ENCODE peak calls at places on chromosomes 13 and 19, in four cellular contexts. T is adrenal gland, Y is T-cell, P is OCI-LY7. X is an unnamed sample.

GRCh38 chr19:20182232-20182785 is 15.3 kb downstream of the ZNF486 start:
- DNase-seq in T (no peak), Y (no peak), P (no peak), X (no peak)

GRCh38 chr19:17686592-17687042 is 1.5 kb downstream of the UNC13A start:
- DNase-seq in T (peak), Y (no peak), P (no peak), X (no peak)

GRCh38 chr13:28329395-28330158 is 165.4 kb downstream of the FLT1 start:
- DNase-seq in T (peak), Y (no peak), P (no peak), X (peak)

GRCh38 chr13:39765801-39766463 is 110.5 kb downstream of the COG6 start:
- DNase-seq in T (no peak), Y (peak), P (peak), X (peak)

GRCh38 chr13:43937839-43938238 is 58.1 kb downstream of the LACC1 start:
- DNase-seq in T (no peak), Y (no peak), P (no peak), X (no peak)

GRCh38 chr19:49363265-49364082 is at the start of gene DKKL1:
- DNase-seq in T (peak), Y (peak), P (peak), X (peak)

GRCh38 chr19:3080281-3080680 is 13.9 kb upstream of the GNA11 start:
- DNase-seq in T (no peak), Y (no peak), P (no peak), X (no peak)

GRCh38 chr19:18340990-18341868 is 831 bp downstream of the PGPEP1 start:
- DNase-seq in T (peak), Y (peak), P (peak), X (peak)

GRCh38 chr13:76769238-76769859 is 116.9 kb downstream of the KCTD12 start:
- DNase-seq in T (no peak), Y (no peak), P (no peak), X (no peak)

GRCh38 chr13:97911311-97912138 is 42.0 kb upstream of the IPO5 start:
- DNase-seq in T (peak), Y (no peak), P (peak), X (peak)

GRCh38 chr19:5261151-5261890 is 79.3 kb downstream of the PTPRS start:
- DNase-seq in T (no peak), Y (no peak), P (no peak), X (no peak)

GRCh38 chr19:18119243-18120105 is 21.9 kb downstream of the MAST3 start:
- DNase-seq in T (no peak), Y (peak), P (peak), X (peak)

GRCh38 chr13:48144413-48145035 is 49.6 kb upstream of the MED4 start:
- DNase-seq in T (peak), Y (no peak), P (peak), X (no peak)

GRCh38 chr13:110496281-110496680 is 65.2 kb downstream of the RAB20 start:
- DNase-seq in T (no peak), Y (no peak), P (no peak), X (no peak)

GRCh38 chr13:46265292-46265691 is 53.6 kb downstream of the LRRC63 start:
- DNase-seq in T (no peak), Y (no peak), P (no peak), X (no peak)

GRCh38 chr13:57633950-57634828 is 2.6 kb downstream of the PCDH17 start:
- DNase-seq in T (no peak), Y (no peak), P (no peak), X (no peak)

GRCh38 chr13:113162783-113163685 is 4.6 kb downstream of the PROZ start:
- DNase-seq in T (no peak), Y (no peak), P (no peak), X (peak)

GRCh38 chr19:17095141-17095919 is 19.8 kb downstream of the MYO9B start:
- DNase-seq in T (no peak), Y (no peak), P (no peak), X (no peak)

GRCh38 chr13:26280295-26280694 is 26.4 kb downstream of the CDK8 start:
- DNase-seq in T (no peak), Y (no peak), P (no peak), X (peak)

GRCh38 chr19:633786-634639 is 676 bp upstream of the POLRMT start:
- DNase-seq in T (no peak), Y (no peak), P (peak), X (no peak)

GRCh38 chr19:10808937-10809655 is 26.9 kb downstream of the TMED1 start:
- DNase-seq in T (no peak), Y (no peak), P (no peak), X (no peak)

GRCh38 chr13:27270594-27271520 is at the start of gene RASL11A:
- DNase-seq in T (peak), Y (peak), P (peak), X (peak)

GRCh38 chr19:48490980-48491792 is 20.4 kb downstream of the LMTK3 start:
- DNase-seq in T (peak), Y (peak), P (peak), X (peak)

GRCh38 chr19:35710784-35711723 is 6.7 kb downstream of the ZBTB32 start:
- DNase-seq in T (no peak), Y (no peak), P (peak), X (no peak)

GRCh38 chr19:4802711-4803110 is 11.2 kb downstream of the FEM1A start:
- DNase-seq in T (no peak), Y (no peak), P (no peak), X (no peak)

GRCh38 chr19:19134687-19135158 is 3.6 kb downstream of the TMEM161A start:
- DNase-seq in T (peak), Y (peak), P (peak), X (no peak)

GRCh38 chr19:11169896-11170678 is 14.5 kb upstream of the SPC24 start:
- DNase-seq in T (no peak), Y (no peak), P (no peak), X (no peak)

GRCh38 chr19:39195755-39196154 is 1.0 kb upstream of the NCCRP1 start:
- DNase-seq in T (no peak), Y (peak), P (no peak), X (no peak)

GRCh38 chr13:77150651-77151050 is 123.7 kb upstream of the FBXL3 start:
- DNase-seq in T (no peak), Y (no peak), P (no peak), X (no peak)

GRCh38 chr19:19643158-19644053 is at the start of gene GMIP:
- DNase-seq in T (peak), Y (peak), P (peak), X (peak)

GRCh38 chr19:14048439-14049153 is 13.3 kb downstream of the PALM3 start:
- DNase-seq in T (peak), Y (peak), P (peak), X (peak)

GRCh38 chr13:64158910-64159309 is 2743.3 kb upstream of the PCDH20 start:
- DNase-seq in T (no peak), Y (no peak), P (no peak), X (no peak)

GRCh38 chr19:4773047-4773640 is 18.4 kb upstream of the FEM1A start:
- DNase-seq in T (no peak), Y (no peak), P (no peak), X (no peak)

X was measured in Karpas-422.